ENCODE peak calls at places on chromosomes 6 and 20, in seven cellular contexts. K is uterus, H is HFFc6, R is AG09309, U is GM13976, T is natural killer cell, V is heart right ventricle. L is an unnamed sample.

GRCh38 chr6:152054441-152054840 is 247.0 kb downstream of the ESR1 start:
- DNase-seq in R (peak; percentile 27), V (no peak), H (peak; percentile 89), T (no peak), K (peak; percentile 29), U (no peak), L (no peak)

GRCh38 chr6:20056350-20056992 is 155.8 kb downstream of the MBOAT1 start:
- DNase-seq in V (no peak), H (peak; percentile 42), K (no peak), U (peak; percentile 47), R (peak; percentile 25), T (no peak), L (no peak)

GRCh38 chr6:80165143-80165542 is 58.7 kb downstream of the BCKDHB start:
- DNase-seq in T (no peak), H (no peak), R (no peak), K (no peak), U (peak; percentile 31), V (no peak), L (no peak)

GRCh38 chr20:53795170-53795569 is 201.5 kb upstream of the ZNF217 start:
- DNase-seq in V (no peak), H (peak; percentile 65), R (no peak), U (no peak), T (no peak), K (no peak), L (no peak)

GRCh38 chr6:150492507-150492906 is 107.2 kb upstream of the PLEKHG1 start:
- DNase-seq in U (no peak), R (no peak), T (no peak), H (no peak), V (no peak), K (no peak), L (no peak)

GRCh38 chr6:18431581-18431980 is 44.4 kb downstream of the RNF144B start:
- DNase-seq in K (no peak), R (no peak), U (no peak), V (no peak), H (no peak), T (no peak), L (no peak)

GRCh38 chr20:13788167-13788834 is 3.5 kb downstream of the NDUFAF5 start:
- DNase-seq in T (no peak), R (no peak), H (peak; percentile 65), U (peak; percentile 52), K (no peak), V (no peak), L (no peak)

GRCh38 chr6:105611606-105612005 is 208.7 kb upstream of the PREP start:
- DNase-seq in T (no peak), K (no peak), V (no peak), R (no peak), U (no peak), H (no peak), L (no peak)

GRCh38 chr6:119096683-119097310 is 18.3 kb upstream of the FAM184A start:
- DNase-seq in T (no peak), H (no peak), V (peak; percentile 76), K (peak; percentile 79), U (no peak), R (no peak), L (no peak)

GRCh38 chr20:10216146-10216741 is 2.4 kb upstream of the SNAP25 start:
- DNase-seq in U (peak; percentile 5), H (no peak), T (no peak), K (no peak), R (no peak), V (no peak), L (no peak)

GRCh38 chr20:43170771-43171170 is 18.9 kb downstream of the PTPRT start:
- DNase-seq in V (no peak), R (no peak), K (no peak), U (no peak), T (no peak), H (no peak), L (no peak)

GRCh38 chr6:151452750-151453427 is 963 bp upstream of the RMND1 start:
- DNase-seq in U (no peak), K (no peak), V (peak; percentile 25), R (no peak), T (no peak), H (peak; percentile 39), L (no peak)

GRCh38 chr6:6856538-6857523 is 250.9 kb upstream of the RREB1 start:
- DNase-seq in V (peak; percentile 65), K (peak; percentile 21), T (no peak), R (no peak), U (peak; percentile 77), H (no peak), L (peak; percentile 32)

GRCh38 chr6:50818673-50819072 is at the start of gene TFAP2B:
- DNase-seq in H (no peak), R (no peak), K (no peak), V (no peak), U (no peak), T (no peak), L (no peak)

GRCh38 chr6:31121131-31121790 is 1.0 kb upstream of the CDSN start:
- DNase-seq in R (no peak), T (no peak), U (no peak), K (no peak), H (no peak), V (no peak), L (no peak)

GRCh38 chr6:40946738-40947301 is 92.2 kb downstream of the UNC5CL start:
- DNase-seq in T (no peak), V (no peak), H (no peak), K (no peak), R (no peak), U (no peak), L (no peak)

GRCh38 chr6:31578461-31579118 is 3.2 kb downstream of the TNF start:
- DNase-seq in H (no peak), T (no peak), U (no peak), R (no peak), V (no peak), K (no peak), L (no peak)

GRCh38 chr20:62143976-62144825 is 632 bp downstream of the SS18L1 start:
- DNase-seq in R (peak; percentile 21), U (peak; percentile 79), T (peak; percentile 35), K (peak; percentile 40), V (peak; percentile 67), H (no peak), L (peak; percentile 48)

GRCh38 chr6:120556491-120556890 is 777.8 kb downstream of the TBC1D32 start:
- DNase-seq in V (no peak), K (no peak), R (no peak), H (no peak), U (no peak), T (no peak), L (no peak)

GRCh38 chr6:120558294-120558693 is 776.0 kb downstream of the TBC1D32 start:
- DNase-seq in U (no peak), V (no peak), K (no peak), R (no peak), T (no peak), H (no peak), L (no peak)

GRCh38 chr6:120557554-120557953 is 776.7 kb downstream of the TBC1D32 start:
- DNase-seq in U (no peak), T (no peak), V (no peak), K (no peak), R (no peak), H (no peak), L (no peak)

DNA sequence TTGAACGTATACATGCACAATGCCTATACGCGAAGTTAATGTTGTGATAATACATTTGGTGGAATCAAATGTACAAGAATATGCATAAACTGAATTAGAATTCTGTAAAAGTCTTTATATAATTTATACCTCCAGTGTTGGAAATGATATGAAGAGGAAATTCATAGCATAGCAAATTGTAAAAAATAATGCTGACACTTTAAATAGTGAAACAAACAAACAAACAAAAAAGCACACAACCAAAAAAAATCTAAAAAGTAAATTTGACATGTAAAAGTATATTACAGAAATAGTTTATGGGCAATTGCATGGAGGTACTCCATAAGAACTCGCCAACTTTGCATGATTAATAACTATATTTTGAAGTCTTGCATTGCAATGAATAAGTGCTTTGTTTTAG is 780.9 kb downstream of the TBC1D32 start:
- DNase-seq in U (no peak), V (no peak), H (no peak), R (no peak), T (no peak), K (no peak), L (no peak)
- TF ChIP-seq CTCF in U (no peak), V (no peak), H (no peak), R (no peak), T (no peak), K (no peak), L (no peak)

DNA sequence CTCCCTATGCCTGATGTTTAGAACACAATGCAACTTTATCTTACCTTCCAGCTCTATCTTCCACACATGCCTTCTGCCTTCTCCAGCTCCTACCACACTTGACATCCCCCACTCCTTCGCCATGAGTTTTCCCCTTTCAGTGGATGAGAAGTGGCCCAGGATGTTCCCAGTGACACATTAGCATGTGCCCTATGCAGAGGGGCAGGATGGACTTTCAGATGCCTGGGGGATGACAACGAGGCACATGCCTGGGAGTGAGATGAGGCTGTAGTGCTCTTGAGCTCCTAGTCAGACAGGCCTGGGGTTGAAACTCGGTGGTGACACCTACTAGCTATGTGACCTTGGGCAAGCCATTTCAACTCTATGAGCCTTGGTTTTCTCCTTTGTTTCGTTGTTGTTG is 20.1 kb upstream of the SLC32A1 start:
- DNase-seq in H (no peak), T (no peak), K (no peak), R (no peak), V (no peak), U (no peak), L (no peak)
- TF ChIP-seq CTCF in H (no peak), T (no peak), K (no peak), R (no peak), V (no peak), U (no peak), L (no peak)

DNA sequence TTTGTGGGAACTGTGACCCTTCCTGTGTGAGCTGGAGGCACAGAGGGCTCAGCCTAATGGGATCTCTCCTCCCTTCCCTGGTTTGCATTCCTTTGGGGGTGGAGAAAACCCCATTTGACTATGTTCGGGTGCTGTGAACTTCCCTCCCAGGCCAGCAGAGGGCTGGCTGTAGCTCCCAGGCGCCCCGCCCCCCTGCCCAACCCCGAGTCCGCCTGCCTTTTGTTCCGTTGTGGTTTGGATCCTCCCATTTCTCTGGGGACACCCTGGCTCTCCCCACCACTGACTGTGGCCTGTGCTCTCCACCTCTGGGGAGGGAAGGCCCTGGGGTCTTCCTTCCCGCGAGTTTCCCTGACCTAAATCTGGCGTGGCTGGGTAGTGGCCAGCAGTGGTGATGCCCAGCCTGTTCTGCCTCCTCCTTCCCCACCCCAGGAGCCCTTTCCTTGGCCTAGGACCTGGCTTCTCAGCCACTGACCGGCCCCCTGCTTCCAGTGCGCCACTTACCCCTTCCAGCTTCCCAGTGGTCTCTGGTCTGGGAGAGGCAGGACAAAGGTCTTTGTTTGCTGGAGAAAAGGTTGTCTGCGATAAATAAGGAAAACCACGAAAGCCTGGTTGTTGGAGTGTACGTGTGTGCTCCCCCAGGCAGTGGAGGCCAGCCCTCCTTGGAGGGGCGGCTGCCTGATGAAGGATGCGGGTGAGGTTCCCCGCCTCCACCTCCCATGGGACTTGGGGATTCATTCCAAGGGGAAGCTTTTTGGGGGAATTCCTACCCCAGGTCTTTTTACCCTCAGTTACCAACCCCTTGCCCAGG is 5.0 kb downstream of the VEGFA start:
- DNase-seq in K (peak; percentile 76), U (peak; percentile 91), V (peak; percentile 74), T (peak; percentile 35), R (no peak), H (peak; percentile 57), L (peak; percentile 40)
- TF ChIP-seq CTCF in K (peak; percentile 87), U (peak; percentile 64), V (peak; percentile 85), T (peak; percentile 82), R (peak; percentile 93), H (peak; percentile 89), L (peak; percentile 54)

DNA sequence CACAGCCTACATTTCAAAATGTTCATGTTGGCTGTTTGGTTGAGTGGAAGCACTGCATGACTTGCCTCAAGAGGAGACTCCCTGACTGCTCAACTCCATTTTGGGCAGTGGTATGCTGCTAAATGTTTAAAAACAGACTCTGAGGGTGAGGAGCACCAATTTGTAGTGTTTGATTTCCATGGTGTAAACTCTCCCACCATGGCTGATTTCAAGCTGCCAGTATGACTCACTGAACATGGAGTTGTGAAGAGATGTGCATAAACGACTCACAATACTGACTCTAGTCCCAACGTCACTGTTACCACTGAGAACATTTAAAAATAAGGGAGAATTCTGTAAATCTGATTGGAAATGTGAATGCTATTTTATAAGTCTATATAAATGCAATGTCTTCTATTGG is 70.4 kb downstream of the BACH2 start:
- DNase-seq in U (no peak), H (no peak), R (no peak), K (no peak), V (no peak), T (no peak), L (no peak)
- TF ChIP-seq CTCF in U (no peak), H (no peak), R (no peak), K (no peak), V (no peak), T (no peak), L (no peak)

L was measured in activated B cell treated with CpG ODN at 0.5 μM for 24 hours.